ENCODE peak calls at places on chromosomes 7 and 10, in eight cellular contexts. P is choroid plexus epithelial cell, T is mesothelial cell of epicardium, D is A549, C is cardiac fibroblast, E is coronary artery, O is hepatocyte, J is astrocyte. L is an unnamed sample.

GRCh38 chr7:561631-562393 is 42.2 kb upstream of the PDGFA start:
- DNase-seq in D (no peak), T (no peak), O (no peak), J (no peak), C (no peak), E (no peak), P (no peak), L (no peak)

GRCh38 chr10:126409821-126410220 is 21.5 kb upstream of the ADAM12 start:
- DNase-seq in T (no peak), O (no peak), P (no peak), C (no peak), D (no peak), E (no peak), J (no peak), L (no peak)

GRCh38 chr7:33325754-33326484 is 196.6 kb downstream of the BBS9 start:
- DNase-seq in D (no peak), J (no peak), P (no peak), T (no peak), O (no peak), E (no peak), C (peak; percentile 19), L (no peak)

GRCh38 chr7:150356265-150356897 is 12.2 kb upstream of the REPIN1 start:
- DNase-seq in D (peak; percentile 41), C (peak; percentile 55), O (no peak), P (peak; percentile 57), E (no peak), J (no peak), T (no peak), L (no peak)

GRCh38 chr10:97220371-97220770 is 34.6 kb upstream of the SLIT1 start:
- DNase-seq in T (no peak), D (no peak), O (no peak), E (no peak), P (no peak), C (no peak), J (no peak), L (no peak)

GRCh38 chr10:71081229-71081560 is 131.2 kb upstream of the UNC5B start:
- DNase-seq in E (peak; percentile 50), D (no peak), J (no peak), O (no peak), C (no peak), P (no peak), T (no peak), L (no peak)

GRCh38 chr7:73515184-73515583 is 6.9 kb downstream of the BAZ1B start:
- DNase-seq in C (no peak), D (no peak), P (no peak), E (no peak), O (no peak), J (no peak), T (no peak), L (no peak)

GRCh38 chr10:7826971-7827370 is 8.7 kb downstream of the TAF3 start:
- DNase-seq in D (peak; percentile 55), E (no peak), J (peak; percentile 59), O (peak; percentile 46), T (no peak), C (peak; percentile 67), P (peak; percentile 83), L (peak; percentile 73)

GRCh38 chr7:141356096-141356495 is 195.1 kb upstream of the AGK start:
- DNase-seq in T (no peak), P (peak; percentile 16), O (no peak), D (no peak), E (no peak), C (peak; percentile 40), J (peak; percentile 63), L (no peak)

GRCh38 chr10:132963430-132963960 is 21.1 kb upstream of the CFAP46 start:
- DNase-seq in E (no peak), D (no peak), O (no peak), T (no peak), J (no peak), P (no peak), C (no peak), L (no peak)

GRCh38 chr10:33336606-33337334 is 2.3 kb upstream of the NRP1 start:
- DNase-seq in C (peak; percentile 64), T (peak; percentile 25), P (peak; percentile 59), J (no peak), O (peak; percentile 53), D (peak; percentile 51), E (peak; percentile 78), L (peak; percentile 51)

GRCh38 chr10:103096130-103096529 is 96.9 kb downstream of the NT5C2 start:
- DNase-seq in T (no peak), C (no peak), E (no peak), D (no peak), O (no peak), P (peak; percentile 32), J (no peak), L (no peak)

GRCh38 chr7:46834921-46835320 is 747.0 kb downstream of the TNS3 start:
- DNase-seq in E (no peak), O (no peak), J (no peak), C (no peak), D (no peak), P (no peak), T (no peak), L (no peak)

GRCh38 chr10:114605155-114605797 is 52.8 kb downstream of the ABLIM1 start:
- DNase-seq in D (no peak), O (no peak), E (no peak), C (no peak), J (no peak), P (peak; percentile 4), T (no peak), L (no peak)

GRCh38 chr7:4830176-4830575 is 31.7 kb downstream of the PAPOLB start:
- DNase-seq in P (peak; percentile 83), T (no peak), E (no peak), D (peak; percentile 35), O (peak; percentile 87), C (peak; percentile 70), J (peak; percentile 34), L (peak; percentile 43)

GRCh38 chr10:102542800-102543418 is 39.1 kb downstream of the SUFU start:
- DNase-seq in J (peak; percentile 62), T (no peak), P (peak; percentile 65), C (peak; percentile 75), D (no peak), E (peak; percentile 9), O (no peak), L (no peak)

DNA sequence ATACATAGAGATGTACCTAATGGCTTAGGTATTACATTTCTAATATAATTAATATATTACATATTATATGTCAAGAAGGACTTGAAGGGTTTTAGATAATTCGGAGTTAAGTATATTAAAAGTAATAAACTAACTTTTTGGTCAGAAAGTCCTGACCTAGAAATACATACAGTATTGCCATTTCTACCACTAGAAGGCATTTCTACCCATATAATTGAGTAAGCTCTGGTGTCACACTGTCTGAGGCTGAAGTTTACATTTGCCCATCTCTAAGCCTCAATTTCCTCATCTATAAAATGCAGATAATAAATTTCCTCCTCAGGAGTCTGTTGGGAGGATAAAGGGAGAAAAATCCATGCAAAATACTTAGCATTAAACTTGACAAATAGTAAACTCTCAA is 7.1 kb downstream of the FKBP14 start:
- DNase-seq in J (no peak), D (no peak), O (no peak), C (no peak), P (peak; percentile 33), T (no peak), E (no peak), L (no peak)
- TF ChIP-seq CTCF in J (no peak), D (peak; percentile 8), O (peak; percentile 22), C (no peak), P (peak; percentile 36), T (no peak), E (no peak), L (peak; percentile 10)

DNA sequence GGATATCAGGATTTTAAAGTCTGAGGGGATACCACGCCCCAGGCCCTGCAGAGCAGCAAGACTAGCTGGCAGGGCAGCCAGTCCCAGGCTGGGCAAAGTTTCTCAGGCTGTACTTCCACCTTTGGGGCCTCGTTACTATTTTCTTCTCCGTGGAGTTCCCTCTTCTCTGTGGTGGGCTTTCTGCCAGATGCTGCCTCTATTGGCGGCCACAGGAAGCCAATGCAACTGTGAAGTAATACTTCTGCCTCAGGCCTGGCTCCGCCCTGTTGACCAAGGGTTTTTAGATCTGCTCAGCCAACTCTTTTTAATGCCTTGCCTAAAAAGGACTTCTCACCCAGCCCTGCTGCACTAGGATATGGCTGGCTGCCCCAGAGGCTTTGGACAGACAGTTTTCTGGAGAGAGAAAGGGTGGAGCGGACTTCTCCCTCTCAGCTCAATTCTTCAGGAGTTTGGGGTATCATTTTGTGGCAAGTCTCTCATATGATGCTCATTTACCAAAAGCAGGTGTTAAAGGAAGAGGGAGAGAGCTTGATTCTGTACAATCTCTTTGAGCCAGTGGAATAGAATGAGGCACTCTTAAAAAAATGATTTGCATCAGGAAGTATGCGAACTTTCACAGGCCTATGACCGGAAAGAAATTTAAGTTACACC is 67.4 kb downstream of the HHEX start:
- DNase-seq in P (peak; percentile 90), D (peak; percentile 46), C (peak; percentile 87), J (peak; percentile 74), T (no peak), E (peak; percentile 90), O (peak; percentile 42), L (peak; percentile 53)
- TF ChIP-seq CTCF in P (peak; percentile 46), D (no peak), C (peak; percentile 31), J (no peak), T (no peak), E (no peak), O (no peak), L (peak; percentile 43)

GRCh38 chr7:22094413-22095304 is 149.0 kb upstream of the CDCA7L start:
- DNase-seq in O (no peak), P (no peak), D (no peak), C (peak; percentile 43), E (peak; percentile 33), T (no peak), J (peak; percentile 4), L (no peak)
- TF ChIP-seq CTCF in O (no peak), P (no peak), D (no peak), C (peak; percentile 3), E (no peak), T (no peak), J (no peak), L (peak; percentile 38)

GRCh38 chr7:103889451-103889850 is 100.0 kb downstream of the RELN start:
- DNase-seq in T (no peak), O (no peak), D (no peak), J (no peak), P (no peak), E (no peak), C (no peak), L (no peak)

GRCh38 chr7:103888603-103889153 is 100.8 kb downstream of the RELN start:
- DNase-seq in P (no peak), J (no peak), C (peak; percentile 4), D (no peak), O (no peak), E (no peak), T (no peak), L (no peak)

GRCh38 chr7:103887050-103887449 is 102.4 kb downstream of the RELN start:
- DNase-seq in C (no peak), O (no peak), J (no peak), D (no peak), P (no peak), E (no peak), T (no peak), L (no peak)

DNA sequence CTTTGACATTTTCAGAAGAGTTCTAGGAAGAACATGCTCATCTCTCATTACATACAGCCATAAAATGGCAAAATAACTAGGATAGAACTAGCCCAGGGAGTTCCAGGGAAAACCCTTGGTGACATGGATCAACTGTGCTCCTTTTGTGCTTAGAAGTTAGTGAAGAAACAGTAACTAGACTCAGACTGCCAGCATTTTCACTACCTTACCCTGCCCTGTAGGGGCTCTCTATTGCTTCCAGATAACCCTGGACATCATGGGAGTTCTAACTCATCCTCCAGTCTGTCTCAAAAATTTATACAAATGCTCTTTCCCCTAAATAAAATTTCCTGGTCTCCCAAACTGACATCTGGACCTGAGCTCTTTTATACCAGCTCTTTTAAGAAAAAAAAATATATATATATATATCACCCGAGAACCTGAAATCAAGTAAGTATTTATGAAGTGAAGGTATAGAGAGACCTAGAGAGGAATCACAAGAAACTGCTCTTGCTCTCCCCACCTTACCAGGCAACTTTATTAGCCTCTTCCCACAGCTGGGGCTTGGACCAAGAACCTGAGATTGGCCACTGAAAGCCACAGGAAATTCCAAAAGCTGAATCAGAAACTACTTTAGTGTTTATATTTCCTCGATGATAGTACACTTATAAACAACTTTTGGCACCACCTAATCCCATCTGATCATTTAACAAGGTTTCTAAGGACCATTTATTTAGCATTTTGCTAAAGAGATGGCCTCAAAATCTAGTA is 101.4 kb downstream of the RELN start:
- DNase-seq in C (peak; percentile 24), D (no peak), O (no peak), T (no peak), J (no peak), P (no peak), E (no peak), L (no peak)
- TF ChIP-seq CTCF in C (peak; percentile 27), D (no peak), O (no peak), T (no peak), J (no peak), P (peak; percentile 18), E (no peak), L (peak; percentile 35)

L was measured in brain microvascular endothelial cell.